ENCODE peak calls at places on chromosomes 13 and 19, in nine cellular contexts. One of them, this sample, is unnamed.

GRCh38 chr13:79937311-79938243 is 403.3 kb downstream of the SPRY2 start:
- DNase-seq in adrenal gland: no peak
- DNase-seq in naive thymus-derived CD4-positive, alpha-beta T cell: no peak
- DNase-seq in fibroblast of pulmonary artery: no peak
- DNase-seq in GM23338: no peak
- DNase-seq in fibroblast of mammary gland: no peak
- DNase-seq in Caco-2: no peak
- DNase-seq in colonic mucosa: no peak
- DNase-seq in fibroblast of lung: no peak
- DNase-seq in this sample: no peak

GRCh38 chr13:19601749-19602725 is 31.4 kb upstream of the MPHOSPH8 start:
- DNase-seq in adrenal gland: no peak
- DNase-seq in naive thymus-derived CD4-positive, alpha-beta T cell: peak; percentile 22
- DNase-seq in fibroblast of pulmonary artery: peak; percentile 41
- DNase-seq in GM23338: peak; percentile 82
- DNase-seq in fibroblast of mammary gland: peak; percentile 32
- DNase-seq in Caco-2: peak; percentile 81
- DNase-seq in colonic mucosa: peak; percentile 30
- DNase-seq in fibroblast of lung: peak; percentile 29
- DNase-seq in this sample: no peak

GRCh38 chr13:49098771-49099512 is 121.2 kb upstream of the MLNR start:
- DNase-seq in adrenal gland: no peak
- DNase-seq in naive thymus-derived CD4-positive, alpha-beta T cell: no peak
- DNase-seq in fibroblast of pulmonary artery: peak; percentile 47
- DNase-seq in GM23338: peak; percentile 45
- DNase-seq in fibroblast of mammary gland: peak; percentile 38
- DNase-seq in Caco-2: no peak
- DNase-seq in colonic mucosa: no peak
- DNase-seq in fibroblast of lung: peak; percentile 41
- DNase-seq in this sample: no peak

GRCh38 chr13:95027638-95028037 is 273.6 kb downstream of the ABCC4 start:
- DNase-seq in adrenal gland: no peak
- DNase-seq in naive thymus-derived CD4-positive, alpha-beta T cell: no peak
- DNase-seq in fibroblast of pulmonary artery: no peak
- DNase-seq in GM23338: no peak
- DNase-seq in fibroblast of mammary gland: no peak
- DNase-seq in Caco-2: no peak
- DNase-seq in colonic mucosa: no peak
- DNase-seq in fibroblast of lung: no peak
- DNase-seq in this sample: no peak

GRCh38 chr13:108618233-108618632 is 11.2 kb upstream of the MYO16 start:
- DNase-seq in adrenal gland: no peak
- DNase-seq in naive thymus-derived CD4-positive, alpha-beta T cell: no peak
- DNase-seq in fibroblast of pulmonary artery: no peak
- DNase-seq in GM23338: peak; percentile 8
- DNase-seq in fibroblast of mammary gland: no peak
- DNase-seq in Caco-2: no peak
- DNase-seq in colonic mucosa: no peak
- DNase-seq in fibroblast of lung: no peak
- DNase-seq in this sample: no peak

GRCh38 chr13:46146898-46147297 is 35.1 kb downstream of the LCP1 start:
- DNase-seq in adrenal gland: peak; percentile 33
- DNase-seq in naive thymus-derived CD4-positive, alpha-beta T cell: no peak
- DNase-seq in fibroblast of pulmonary artery: peak; percentile 19
- DNase-seq in GM23338: peak; percentile 67
- DNase-seq in fibroblast of mammary gland: peak; percentile 18
- DNase-seq in Caco-2: peak; percentile 58
- DNase-seq in colonic mucosa: no peak
- DNase-seq in fibroblast of lung: peak; percentile 39
- DNase-seq in this sample: no peak

GRCh38 chr13:45415112-45415511 is 3.1 kb downstream of the SLC25A30 start:
- DNase-seq in adrenal gland: no peak
- DNase-seq in naive thymus-derived CD4-positive, alpha-beta T cell: no peak
- DNase-seq in fibroblast of pulmonary artery: no peak
- DNase-seq in GM23338: no peak
- DNase-seq in fibroblast of mammary gland: no peak
- DNase-seq in Caco-2: no peak
- DNase-seq in colonic mucosa: no peak
- DNase-seq in fibroblast of lung: no peak
- DNase-seq in this sample: no peak

GRCh38 chr13:90222758-90223157 is 1124.7 kb upstream of the MIR17HG start:
- DNase-seq in adrenal gland: no peak
- DNase-seq in naive thymus-derived CD4-positive, alpha-beta T cell: no peak
- DNase-seq in fibroblast of pulmonary artery: no peak
- DNase-seq in GM23338: no peak
- DNase-seq in fibroblast of mammary gland: no peak
- DNase-seq in Caco-2: no peak
- DNase-seq in colonic mucosa: no peak
- DNase-seq in fibroblast of lung: no peak
- DNase-seq in this sample: no peak

GRCh38 chr13:28754698-28755545 is 36.2 kb upstream of the SLC46A3 start:
- DNase-seq in adrenal gland: peak; percentile 40
- DNase-seq in naive thymus-derived CD4-positive, alpha-beta T cell: no peak
- DNase-seq in fibroblast of pulmonary artery: peak; percentile 68
- DNase-seq in GM23338: peak; percentile 71
- DNase-seq in fibroblast of mammary gland: no peak
- DNase-seq in Caco-2: no peak
- DNase-seq in colonic mucosa: peak; percentile 47
- DNase-seq in fibroblast of lung: peak; percentile 1
- DNase-seq in this sample: no peak

GRCh38 chr19:4830332-4830731 is 1.2 kb downstream of the TICAM1 start:
- DNase-seq in adrenal gland: no peak
- DNase-seq in naive thymus-derived CD4-positive, alpha-beta T cell: no peak
- DNase-seq in fibroblast of pulmonary artery: no peak
- DNase-seq in GM23338: no peak
- DNase-seq in fibroblast of mammary gland: no peak
- DNase-seq in Caco-2: no peak
- DNase-seq in colonic mucosa: no peak
- DNase-seq in fibroblast of lung: no peak
- DNase-seq in this sample: no peak
- H3K4me3 ChIP-seq in adrenal gland: no peak overlapping the region
- H3K4me3 ChIP-seq in naive thymus-derived CD4-positive, alpha-beta T cell: peak overlapping the region; percentile 77
- H3K4me3 ChIP-seq in fibroblast of pulmonary artery: peak overlapping the region; percentile 85
- H3K4me3 ChIP-seq in GM23338: no peak overlapping the region
- H3K4me3 ChIP-seq in fibroblast of mammary gland: peak overlapping the region; percentile 85
- H3K4me3 ChIP-seq in Caco-2: no peak overlapping the region
- H3K4me3 ChIP-seq in colonic mucosa: peak overlapping the region; percentile 74
- H3K4me3 ChIP-seq in fibroblast of lung: peak overlapping the region; percentile 94
- H3K4me3 ChIP-seq in this sample: peak overlapping the region; percentile 86

DNA sequence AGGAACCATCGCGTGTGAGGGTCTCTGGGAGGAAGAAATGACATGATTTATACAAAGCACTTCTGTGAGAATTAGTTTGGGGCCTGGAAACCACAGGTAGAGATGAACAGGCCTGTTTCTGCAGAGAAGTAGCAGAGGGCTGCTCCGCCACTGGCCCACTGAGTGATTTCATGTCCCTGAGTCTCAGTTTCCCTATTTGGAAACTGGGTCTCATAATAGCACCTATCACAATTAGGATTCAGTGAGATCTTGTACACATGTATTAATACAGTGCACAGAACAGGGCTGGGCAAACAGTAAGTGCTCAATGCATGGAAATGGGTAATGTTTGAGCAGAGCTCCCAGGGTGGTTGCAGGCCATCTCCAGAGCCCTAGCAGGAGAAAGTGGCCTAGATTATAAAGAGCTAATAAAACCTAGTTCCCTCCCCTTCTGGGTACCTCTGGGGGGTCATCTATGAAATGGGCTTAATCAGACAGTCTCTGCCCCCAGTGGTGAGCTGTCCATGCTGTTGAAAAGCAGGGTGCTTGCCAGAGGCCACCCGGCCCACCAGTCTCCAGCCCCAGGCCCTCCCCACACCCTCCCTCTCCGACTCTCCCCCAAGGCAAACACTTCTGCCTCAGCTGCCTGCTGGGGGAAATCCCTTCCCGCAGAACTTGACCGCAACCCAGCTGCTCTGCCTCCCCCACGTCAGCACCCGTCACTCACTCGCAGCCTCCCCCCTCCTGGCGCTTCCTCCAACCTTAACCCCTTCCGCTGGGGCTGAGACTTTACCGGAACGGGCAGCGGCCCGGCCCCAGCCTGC is 4.5 kb downstream of the BCL3 start:
- DNase-seq in adrenal gland: peak; percentile 88
- DNase-seq in naive thymus-derived CD4-positive, alpha-beta T cell: peak; percentile 93
- DNase-seq in fibroblast of pulmonary artery: peak; percentile 99
- DNase-seq in GM23338: peak; percentile 85
- DNase-seq in fibroblast of mammary gland: peak; percentile 98
- DNase-seq in Caco-2: peak; percentile 63
- DNase-seq in colonic mucosa: peak; percentile 96
- DNase-seq in fibroblast of lung: peak; percentile 98
- DNase-seq in this sample: peak; percentile 98
- H3K4me3 ChIP-seq in adrenal gland: no peak overlapping the region
- H3K4me3 ChIP-seq in naive thymus-derived CD4-positive, alpha-beta T cell: peak overlapping the region; percentile 40
- H3K4me3 ChIP-seq in fibroblast of pulmonary artery: peak overlapping the region; percentile 93
- H3K4me3 ChIP-seq in GM23338: peak overlapping the region; percentile 72
- H3K4me3 ChIP-seq in fibroblast of mammary gland: no peak overlapping the region
- H3K4me3 ChIP-seq in Caco-2: no peak overlapping the region
- H3K4me3 ChIP-seq in colonic mucosa: peak overlapping the region; percentile 45
- H3K4me3 ChIP-seq in fibroblast of lung: peak overlapping the region; percentile 1
- H3K4me3 ChIP-seq in this sample: peak overlapping the region; percentile 44

DNA sequence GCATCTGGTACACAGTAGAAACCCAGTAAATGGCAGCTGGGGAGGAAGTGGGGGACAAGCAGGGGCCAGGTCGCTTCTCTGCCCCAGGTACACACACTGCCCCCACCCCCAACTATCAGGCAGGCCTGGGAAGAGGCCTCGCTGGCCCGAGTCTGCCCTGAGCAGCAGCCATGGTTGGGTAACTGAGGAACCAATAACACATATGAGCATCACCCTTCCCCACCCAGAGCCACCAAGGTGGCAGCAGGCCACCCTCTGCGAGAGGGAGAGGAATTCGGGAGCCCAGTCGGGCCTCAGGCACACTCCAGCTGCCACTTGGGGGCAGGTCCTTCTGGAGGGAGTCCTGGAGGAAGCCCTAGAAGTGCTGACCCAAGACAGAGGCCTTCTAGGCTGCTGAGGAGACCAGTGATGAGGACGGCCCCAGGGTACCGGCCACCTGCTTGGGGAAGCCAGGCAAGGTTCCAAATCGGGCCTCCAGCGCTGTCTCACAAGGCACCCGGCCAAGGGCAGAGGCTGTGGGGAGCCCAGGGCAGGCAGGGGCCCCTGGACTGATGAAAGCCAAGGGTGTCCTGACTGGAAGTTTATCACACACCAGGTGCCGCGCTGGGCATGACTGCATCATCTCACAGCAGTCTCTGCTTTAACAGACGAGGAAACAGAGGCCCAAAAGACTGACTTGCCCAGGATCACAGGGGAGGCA is 14.0 kb upstream of the KPTN start:
- DNase-seq in adrenal gland: peak; percentile 57
- DNase-seq in naive thymus-derived CD4-positive, alpha-beta T cell: no peak
- DNase-seq in fibroblast of pulmonary artery: no peak
- DNase-seq in GM23338: no peak
- DNase-seq in fibroblast of mammary gland: no peak
- DNase-seq in Caco-2: no peak
- DNase-seq in colonic mucosa: no peak
- DNase-seq in fibroblast of lung: no peak
- DNase-seq in this sample: no peak
- H3K4me3 ChIP-seq in adrenal gland: no peak overlapping the region
- H3K4me3 ChIP-seq in naive thymus-derived CD4-positive, alpha-beta T cell: no peak overlapping the region
- H3K4me3 ChIP-seq in fibroblast of pulmonary artery: no peak overlapping the region
- H3K4me3 ChIP-seq in GM23338: no peak overlapping the region
- H3K4me3 ChIP-seq in fibroblast of mammary gland: no peak overlapping the region
- H3K4me3 ChIP-seq in Caco-2: no peak overlapping the region
- H3K4me3 ChIP-seq in colonic mucosa: no peak overlapping the region
- H3K4me3 ChIP-seq in fibroblast of lung: no peak overlapping the region
- H3K4me3 ChIP-seq in this sample: no peak overlapping the region

GRCh38 chr19:1270854-1271527 is 1.9 kb downstream of the CIRBP start:
- DNase-seq in adrenal gland: peak; percentile 45
- DNase-seq in naive thymus-derived CD4-positive, alpha-beta T cell: no peak
- DNase-seq in fibroblast of pulmonary artery: no peak
- DNase-seq in GM23338: no peak
- DNase-seq in fibroblast of mammary gland: no peak
- DNase-seq in Caco-2: no peak
- DNase-seq in colonic mucosa: no peak
- DNase-seq in fibroblast of lung: no peak
- DNase-seq in this sample: no peak
- H3K4me3 ChIP-seq in adrenal gland: no peak overlapping the region
- H3K4me3 ChIP-seq in naive thymus-derived CD4-positive, alpha-beta T cell: peak overlapping the region; percentile 76
- H3K4me3 ChIP-seq in fibroblast of pulmonary artery: peak overlapping the region; percentile 87
- H3K4me3 ChIP-seq in GM23338: peak overlapping the region; percentile 94
- H3K4me3 ChIP-seq in fibroblast of mammary gland: peak overlapping the region; percentile 71
- H3K4me3 ChIP-seq in Caco-2: no peak overlapping the region
- H3K4me3 ChIP-seq in colonic mucosa: peak overlapping the region; percentile 71
- H3K4me3 ChIP-seq in fibroblast of lung: peak overlapping the region; percentile 76
- H3K4me3 ChIP-seq in this sample: peak overlapping the region; percentile 69

GRCh38 chr13:98525852-98526512 is 50.9 kb downstream of the STK24 start:
- DNase-seq in adrenal gland: peak; percentile 7
- DNase-seq in naive thymus-derived CD4-positive, alpha-beta T cell: no peak
- DNase-seq in fibroblast of pulmonary artery: no peak
- DNase-seq in GM23338: no peak
- DNase-seq in fibroblast of mammary gland: no peak
- DNase-seq in Caco-2: no peak
- DNase-seq in colonic mucosa: no peak
- DNase-seq in fibroblast of lung: no peak
- DNase-seq in this sample: no peak
- H3K4me3 ChIP-seq in adrenal gland: no peak overlapping the region
- H3K4me3 ChIP-seq in naive thymus-derived CD4-positive, alpha-beta T cell: no peak overlapping the region
- H3K4me3 ChIP-seq in fibroblast of pulmonary artery: no peak overlapping the region
- H3K4me3 ChIP-seq in GM23338: no peak overlapping the region
- H3K4me3 ChIP-seq in fibroblast of mammary gland: no peak overlapping the region
- H3K4me3 ChIP-seq in Caco-2: no peak overlapping the region
- H3K4me3 ChIP-seq in colonic mucosa: no peak overlapping the region
- H3K4me3 ChIP-seq in fibroblast of lung: no peak overlapping the region
- H3K4me3 ChIP-seq in this sample: no peak overlapping the region

DNA sequence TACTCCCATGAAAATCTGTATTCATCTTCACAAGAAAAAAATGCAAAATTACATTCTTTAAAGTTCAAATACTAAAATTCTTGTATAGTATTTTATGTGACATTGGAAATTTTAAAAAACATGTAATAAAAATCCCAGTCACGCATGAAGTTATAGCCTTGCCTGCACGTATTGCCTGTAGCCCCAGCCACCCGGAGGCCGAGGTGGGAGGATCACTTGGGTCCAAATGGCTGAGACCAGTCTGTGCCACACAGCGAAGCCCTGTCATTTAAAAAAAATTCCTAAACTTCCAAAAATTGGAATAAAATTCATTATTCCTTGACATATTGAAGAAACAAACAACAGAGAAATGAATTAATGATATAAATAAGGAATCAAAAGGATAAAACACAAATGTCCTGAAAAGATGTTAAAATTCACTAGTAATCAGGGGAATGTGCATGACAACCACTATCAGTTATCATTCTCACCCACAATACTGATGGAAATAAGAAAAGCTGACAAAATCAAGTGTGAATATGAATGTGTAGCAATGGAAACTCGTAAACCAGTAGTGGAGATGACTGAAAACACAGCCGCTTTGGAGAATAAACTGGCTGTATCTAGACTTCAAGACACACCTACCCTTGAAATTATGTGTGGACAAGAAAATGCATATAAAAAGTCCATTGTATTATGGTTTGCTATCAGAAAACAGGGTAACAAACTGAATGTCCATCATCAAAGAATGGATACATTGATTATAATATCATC is 7.5 kb downstream of the CARD8 start:
- DNase-seq in adrenal gland: no peak
- DNase-seq in naive thymus-derived CD4-positive, alpha-beta T cell: no peak
- DNase-seq in fibroblast of pulmonary artery: no peak
- DNase-seq in GM23338: no peak
- DNase-seq in fibroblast of mammary gland: no peak
- DNase-seq in Caco-2: no peak
- DNase-seq in colonic mucosa: no peak
- DNase-seq in fibroblast of lung: no peak
- DNase-seq in this sample: no peak
- H3K4me3 ChIP-seq in adrenal gland: no peak overlapping the region
- H3K4me3 ChIP-seq in naive thymus-derived CD4-positive, alpha-beta T cell: peak overlapping the region; percentile 50
- H3K4me3 ChIP-seq in fibroblast of pulmonary artery: no peak overlapping the region
- H3K4me3 ChIP-seq in GM23338: no peak overlapping the region
- H3K4me3 ChIP-seq in fibroblast of mammary gland: no peak overlapping the region
- H3K4me3 ChIP-seq in Caco-2: no peak overlapping the region
- H3K4me3 ChIP-seq in colonic mucosa: peak overlapping the region; percentile 12
- H3K4me3 ChIP-seq in fibroblast of lung: no peak overlapping the region
- H3K4me3 ChIP-seq in this sample: no peak overlapping the region

GRCh38 chr19:1570836-1571235 is 2.7 kb upstream of the MEX3D start:
- DNase-seq in adrenal gland: no peak
- DNase-seq in naive thymus-derived CD4-positive, alpha-beta T cell: no peak
- DNase-seq in fibroblast of pulmonary artery: no peak
- DNase-seq in GM23338: no peak
- DNase-seq in fibroblast of mammary gland: no peak
- DNase-seq in Caco-2: no peak
- DNase-seq in colonic mucosa: no peak
- DNase-seq in fibroblast of lung: no peak
- DNase-seq in this sample: no peak
- H3K4me3 ChIP-seq in adrenal gland: no peak overlapping the region
- H3K4me3 ChIP-seq in naive thymus-derived CD4-positive, alpha-beta T cell: no peak overlapping the region
- H3K4me3 ChIP-seq in fibroblast of pulmonary artery: no peak overlapping the region
- H3K4me3 ChIP-seq in GM23338: no peak overlapping the region
- H3K4me3 ChIP-seq in fibroblast of mammary gland: no peak overlapping the region
- H3K4me3 ChIP-seq in Caco-2: no peak overlapping the region
- H3K4me3 ChIP-seq in colonic mucosa: no peak overlapping the region
- H3K4me3 ChIP-seq in fibroblast of lung: no peak overlapping the region
- H3K4me3 ChIP-seq in this sample: no peak overlapping the region